ENCODE peak calls at places on chromosomes 5 and 9, in six cellular contexts. D is HEK293T, P is A549, B is IMR-90, N is K562, J is HepG2. E is an unnamed sample.
A peak's percentile ranks its signal among the peaks of the same experiment; 100 is the strongest.

GRCh38 chr5:132176543-132176945 is 51.1 kb downstream of the P4HA2 start:
- DNase-seq in D (no peak), P (no peak), B (no peak), N (no peak), J (no peak), E (no peak)

GRCh38 chr5:160287378-160288051 is 24.8 kb downstream of the CCNJL start:
- DNase-seq in D (no peak), P (no peak), B (no peak), N (no peak), J (peak; percentile 62), E (no peak)

GRCh38 chr5:53547226-53547625 is 13.2 kb upstream of the NDUFS4 start:
- DNase-seq in D (no peak), P (no peak), B (no peak), N (no peak), J (no peak), E (no peak)

GRCh38 chr9:136629879-136630661 is 32.6 kb upstream of the EGFL7 start:
- DNase-seq in D (peak; percentile 66), P (no peak), B (peak; percentile 24), N (peak; percentile 71), J (peak; percentile 39), E (no peak)

GRCh38 chr5:73229271-73229670 is 56.3 kb downstream of the TMEM174 start:
- DNase-seq in D (no peak), P (no peak), B (peak; percentile 67), N (no peak), J (no peak), E (no peak)

GRCh38 chr5:10760976-10761841 is at the start of gene DAP:
- DNase-seq in D (peak; percentile 92), P (peak; percentile 85), B (peak; percentile 88), N (peak; percentile 95), J (peak; percentile 36), E (peak; percentile 63)

GRCh38 chr5:143316844-143317631 is 86.4 kb downstream of the NR3C1 start:
- DNase-seq in D (no peak), P (no peak), B (no peak), N (no peak), J (no peak), E (no peak)

GRCh38 chr5:37757980-37758582 is 81.8 kb downstream of the GDNF start:
- DNase-seq in D (no peak), P (no peak), B (no peak), N (no peak), J (no peak), E (no peak)

GRCh38 chr5:118580959-118581358 is 407.4 kb downstream of the DTWD2 start:
- DNase-seq in D (no peak), P (no peak), B (no peak), N (no peak), J (no peak), E (no peak)

GRCh38 chr9:129624168-129624759 is 1.7 kb upstream of the NTMT1 start:
- DNase-seq in D (peak; percentile 68), P (peak; percentile 61), B (peak; percentile 53), N (peak; percentile 59), J (peak; percentile 46), E (no peak)

GRCh38 chr5:103511554-103511885 is 51.1 kb downstream of the NUDT12 start:
- DNase-seq in D (no peak), P (peak; percentile 76), B (no peak), N (no peak), J (no peak), E (no peak)

GRCh38 chr5:96243203-96243602 is 189.8 kb downstream of the PCSK1 start:
- DNase-seq in D (no peak), P (no peak), B (peak; percentile 70), N (no peak), J (no peak), E (no peak)

GRCh38 chr5:161342886-161343285 is 203.6 kb downstream of the GABRB2 start:
- DNase-seq in D (no peak), P (no peak), B (no peak), N (no peak), J (no peak), E (no peak)

GRCh38 chr5:108054349-108054748 is 327.5 kb downstream of the FBXL17 start:
- DNase-seq in D (no peak), P (no peak), B (no peak), N (no peak), J (no peak), E (no peak)
- TF ChIP-seq BHLHE40 in D (no peak), P (no peak), B (no peak), N (no peak), J (no peak), E (no peak)

DNA sequence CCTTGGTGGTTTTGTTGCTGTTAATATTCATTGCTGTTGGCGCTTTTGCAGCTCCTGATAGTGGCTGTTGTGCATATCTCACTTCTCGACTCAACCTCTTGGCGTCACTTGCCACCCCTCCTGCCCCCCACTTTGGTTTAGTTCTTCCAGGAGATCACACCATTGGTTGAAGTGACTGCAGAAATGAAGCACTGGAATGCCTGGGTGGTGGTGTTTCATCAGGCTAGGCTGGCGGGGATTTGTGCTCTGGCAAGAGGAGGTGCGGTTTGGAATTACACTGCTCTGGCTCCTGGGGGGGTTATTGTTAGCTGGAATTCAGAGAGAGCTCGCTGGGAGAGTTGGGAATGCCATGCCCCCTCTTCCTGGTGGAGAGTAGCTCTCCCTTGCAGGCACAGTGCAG is 11.5 kb downstream of the PRRC2B start:
- DNase-seq in D (no peak), P (no peak), B (peak; percentile 75), N (peak; percentile 30), J (no peak), E (no peak)
- TF ChIP-seq BHLHE40 in D (no peak), P (no peak), B (no peak), N (no peak), J (no peak), E (no peak)

GRCh38 chr5:138339086-138339456 is 1.0 kb downstream of the FAM53C start:
- DNase-seq in D (no peak), P (no peak), B (no peak), N (no peak), J (no peak), E (no peak)

GRCh38 chr5:138338411-138339085 is 482 bp downstream of the FAM53C start:
- DNase-seq in D (no peak), P (no peak), B (no peak), N (peak; percentile 89), J (no peak), E (no peak)

GRCh38 chr5:138334867-138335447 is 3.1 kb upstream of the FAM53C start:
- DNase-seq in D (no peak), P (no peak), B (peak; percentile 23), N (no peak), J (no peak), E (no peak)

GRCh38 chr5:138337685-138338410 is at the start of gene FAM53C:
- DNase-seq in D (peak; percentile 82), P (peak; percentile 93), B (peak; percentile 89), N (no peak), J (peak; percentile 83), E (peak; percentile 79)

GRCh38 chr5:138336952-138337684 is 948 bp upstream of the FAM53C start:
- DNase-seq in D (peak; percentile 74), P (peak; percentile 87), B (peak; percentile 79), N (peak; percentile 81), J (no peak), E (no peak)
- TF ChIP-seq BHLHE40 in D (no peak), P (no peak), B (no peak), N (no peak), J (no peak), E (no peak)

DNA sequence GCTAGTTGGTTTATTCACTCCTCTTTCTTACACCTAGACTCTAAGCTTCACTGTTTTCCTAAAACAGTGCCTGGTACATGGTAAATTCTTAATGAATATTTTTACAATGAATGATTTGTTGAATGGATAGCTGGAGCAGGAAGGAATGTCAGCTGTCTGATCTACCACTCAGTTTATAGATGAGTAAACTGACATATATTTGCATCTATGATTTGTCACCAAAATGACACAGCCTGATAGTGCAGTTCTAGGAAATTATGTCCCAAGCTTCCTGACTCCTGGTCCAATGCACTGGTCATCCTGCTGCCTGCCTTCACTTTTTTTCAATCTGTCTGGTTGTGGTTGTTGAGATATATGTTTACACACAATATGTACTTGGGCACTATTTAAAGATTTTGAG is 651.7 kb upstream of the WWC1 start:
- DNase-seq in D (no peak), P (peak; percentile 3), B (no peak), N (no peak), J (no peak), E (no peak)
- TF ChIP-seq BHLHE40 in D (no peak), P (no peak), B (no peak), N (no peak), J (no peak), E (no peak)

DNA sequence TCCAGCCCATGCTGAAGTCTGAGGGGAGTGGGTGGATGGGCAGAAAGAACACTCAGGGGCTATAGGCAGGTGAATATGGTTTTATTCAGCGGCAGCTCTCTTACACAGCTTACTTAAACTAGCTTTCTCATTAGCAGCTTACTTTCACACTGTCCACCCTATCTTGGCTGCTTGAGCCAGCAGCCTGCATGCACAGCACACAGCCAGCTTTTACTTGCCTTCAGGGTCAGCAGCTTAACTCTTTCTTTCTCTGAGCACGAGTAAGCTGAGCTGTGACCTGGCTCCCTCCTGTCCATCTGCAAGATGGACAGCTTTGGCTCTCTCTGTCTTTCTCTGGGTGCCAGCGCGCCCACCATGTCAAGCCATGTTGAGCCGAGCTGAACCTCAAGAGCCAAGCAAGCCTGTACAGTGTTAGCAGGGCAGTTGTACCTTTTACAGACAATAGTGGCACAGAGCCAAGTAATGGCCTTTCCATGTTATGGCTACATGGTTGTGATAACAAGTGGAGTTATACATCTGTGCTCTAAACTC is 1054.9 kb downstream of the PTPRD start:
- DNase-seq in D (no peak), P (no peak), B (no peak), N (no peak), J (peak; percentile 3), E (no peak)
- TF ChIP-seq BHLHE40 in D (no peak), P (no peak), B (no peak), N (no peak), J (no peak), E (no peak)

GRCh38 chr5:9398227-9398626 is 147.6 kb downstream of the SEMA5A start:
- DNase-seq in D (no peak), P (no peak), B (no peak), N (no peak), J (no peak), E (no peak)
- TF ChIP-seq BHLHE40 in D (no peak), P (no peak), B (no peak), N (no peak), J (no peak), E (no peak)